ENCODE peak calls at places on chromosomes 12 and 14, in five cellular contexts. L is HL-60, X is tibial artery, F is tibial nerve, Q is ovary. W is an unnamed sample.
A peak's percentile ranks its signal among the peaks of the same experiment; 100 is the strongest.

GRCh38 chr12:93380480-93381121 is 2.9 kb downstream of the NUDT4 start:
- DNase-seq in Q (no peak), L (no peak), X (no peak), F (no peak), W (no peak)

GRCh38 chr12:76614364-76614763 is 54.8 kb upstream of the OSBPL8 start:
- DNase-seq in Q (no peak), F (no peak), X (no peak), L (no peak), W (no peak)

GRCh38 chr14:100610511-100611217 is 23.4 kb upstream of the BEGAIN start:
- DNase-seq in F (no peak), Q (no peak), L (no peak), X (peak; percentile 43), W (peak; percentile 11)

GRCh38 chr14:85366226-85366625 is 163.7 kb upstream of the FLRT2 start:
- DNase-seq in Q (no peak), F (no peak), L (no peak), X (no peak), W (no peak)

GRCh38 chr12:116735951-116736599 is 1.8 kb downstream of the SPRING1 start:
- DNase-seq in L (peak; percentile 19), X (no peak), F (no peak), Q (no peak), W (no peak)

GRCh38 chr14:74562515-74563232 is 49.4 kb downstream of the LTBP2 start:
- DNase-seq in Q (no peak), X (no peak), F (no peak), L (no peak), W (no peak)

GRCh38 chr12:112107306-112107705 is 1.3 kb downstream of the NAA25 start:
- DNase-seq in Q (no peak), F (no peak), L (no peak), X (no peak), W (no peak)

GRCh38 chr14:73809386-73809785 is 42.2 kb upstream of the PTGR2 start:
- DNase-seq in Q (no peak), L (no peak), X (no peak), F (no peak), W (no peak)

GRCh38 chr12:123712780-123713319 is 697 bp downstream of the ATP6V0A2 start:
- DNase-seq in Q (no peak), X (no peak), F (no peak), L (no peak), W (no peak)

GRCh38 chr14:106039400-106039799 is 513.0 kb downstream of the TMEM121 start:
- DNase-seq in Q (no peak), L (no peak), X (no peak), F (no peak), W (no peak)

GRCh38 chr12:124005736-124006581 is 32.9 kb downstream of the ZNF664 start:
- DNase-seq in Q (no peak), L (peak; percentile 80), F (no peak), X (no peak), W (no peak)

GRCh38 chr12:79266511-79267129 is 402.0 kb downstream of the SYT1 start:
- DNase-seq in Q (no peak), F (no peak), X (no peak), L (no peak), W (no peak)

GRCh38 chr14:91380116-91380515 is 37.5 kb downstream of the CCDC88C start:
- DNase-seq in L (no peak), Q (no peak), X (no peak), F (no peak), W (no peak)
- H3K4me3 ChIP-seq in L (no peak overlapping the region), Q (no peak overlapping the region), X (no peak overlapping the region), F (no peak overlapping the region), W (no peak overlapping the region)

DNA sequence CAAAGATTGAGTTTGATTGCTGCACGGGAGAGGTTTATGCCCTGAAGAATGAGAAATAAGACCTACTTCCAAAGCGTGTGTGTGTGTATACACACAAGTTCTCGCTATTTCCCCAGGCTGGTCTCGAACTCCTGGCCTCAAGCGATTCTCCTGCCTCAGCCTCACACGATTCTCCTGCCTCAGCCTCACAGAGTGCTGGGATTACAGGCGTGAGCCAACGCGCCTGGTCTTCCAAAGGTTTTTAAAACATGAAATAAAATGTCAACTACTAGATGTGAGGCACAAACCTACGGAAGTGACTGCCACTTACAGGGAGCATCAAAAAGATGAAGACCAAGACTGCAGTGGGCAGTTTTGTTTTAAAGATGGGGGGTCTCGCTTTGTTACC is 622 bp upstream of the WASHC3 start:
- DNase-seq in X (no peak), F (no peak), Q (no peak), L (no peak), W (no peak)
- H3K4me3 ChIP-seq in X (peak overlapping the region; percentile 79), F (peak overlapping the region; percentile 15), Q (peak overlapping the region; percentile 78), L (no peak overlapping the region), W (peak overlapping the region; percentile 38)

DNA sequence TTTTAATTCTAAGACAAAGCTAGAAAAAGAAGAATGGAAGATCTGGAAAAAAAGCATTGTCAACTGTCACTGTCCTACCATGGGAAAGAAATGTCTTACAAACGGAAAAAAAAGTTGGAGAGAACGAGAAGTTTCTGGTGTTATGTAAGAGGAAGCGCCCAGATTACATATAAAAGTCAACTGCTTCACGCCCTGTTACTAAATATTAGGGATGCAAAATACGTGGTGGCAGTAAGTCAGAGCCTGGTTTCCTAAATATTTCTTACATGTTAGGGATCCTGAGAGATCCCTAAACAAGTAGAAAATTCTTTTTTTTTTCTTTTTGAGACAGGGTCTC is 14.4 kb upstream of the FBXL14 start:
- DNase-seq in Q (no peak), L (peak; percentile 55), F (no peak), X (no peak), W (peak; percentile 62)
- H3K4me3 ChIP-seq in Q (no peak overlapping the region), L (no peak overlapping the region), F (no peak overlapping the region), X (no peak overlapping the region), W (no peak overlapping the region)

GRCh38 chr12:91173139-91173538 is 9.5 kb downstream of the DCN start:
- DNase-seq in L (no peak), F (no peak), Q (no peak), X (no peak), W (no peak)
- H3K4me3 ChIP-seq in L (no peak overlapping the region), F (no peak overlapping the region), Q (peak overlapping the region; percentile 50), X (peak overlapping the region; percentile 8), W (peak overlapping the region; percentile 11)

DNA sequence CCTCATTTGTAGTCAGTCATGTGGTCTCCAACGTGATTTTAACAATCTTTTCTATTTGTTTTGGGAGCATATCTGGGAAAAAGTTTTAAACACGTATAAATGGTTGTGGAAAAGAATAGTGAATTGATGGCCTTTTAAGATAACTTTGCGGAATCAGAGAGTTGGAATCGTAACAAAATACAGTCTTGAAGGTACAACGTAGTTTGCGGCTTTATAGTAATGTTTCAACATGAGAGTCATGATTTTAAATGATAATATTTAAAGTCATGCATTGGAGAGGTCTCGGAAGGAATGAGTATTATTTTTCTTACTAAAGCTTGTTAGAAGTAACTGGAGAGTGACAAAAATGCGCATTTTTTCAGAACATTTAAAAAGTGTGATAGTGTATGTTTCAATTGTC is 1.6 kb downstream of the AEBP2 start:
- DNase-seq in L (no peak), Q (no peak), F (no peak), X (no peak), W (no peak)
- H3K4me3 ChIP-seq in L (peak overlapping the region; percentile 86), Q (peak overlapping the region; percentile 97), F (peak overlapping the region; percentile 86), X (peak overlapping the region; percentile 99), W (peak overlapping the region; percentile 83)

W was measured in AG10803.